ENCODE peak calls at places on chromosomes 12 and 14, in five cellular contexts. G, E, A, B and Q are unnamed samples.

GRCh38 chr12:108645686-108646596 is 12.2 kb upstream of the SELPLG start:
- DNase-seq in A (no peak), B (no peak), E (no peak), G (no peak), Q (no peak)

GRCh38 chr12:42396473-42397259 is 70.7 kb downstream of the PPHLN1 start:
- DNase-seq in E (no peak), G (no peak), A (no peak), B (no peak), Q (no peak)

GRCh38 chr14:49982522-49982951 is 89.7 kb downstream of the ARF6 start:
- DNase-seq in A (no peak), E (no peak), B (no peak), G (no peak), Q (peak; percentile 52)

GRCh38 chr14:22289570-22289969 is 299.5 kb downstream of the DAD1 start:
- DNase-seq in E (no peak), B (no peak), A (no peak), G (no peak), Q (no peak)

GRCh38 chr12:130081420-130081819 is 80.8 kb upstream of the FZD10 start:
- DNase-seq in E (no peak), G (no peak), A (no peak), B (no peak), Q (no peak)

GRCh38 chr12:180445-180844 is 33.5 kb downstream of the SLC6A12 start:
- DNase-seq in E (no peak), G (no peak), A (peak; percentile 61), B (no peak), Q (peak; percentile 63)

GRCh38 chr12:98058838-98059237 is 456.6 kb upstream of the TMPO start:
- DNase-seq in E (no peak), G (no peak), B (no peak), A (no peak), Q (no peak)

GRCh38 chr14:106657460-106657859 is 1131.1 kb downstream of the TMEM121 start:
- DNase-seq in B (no peak), A (no peak), G (no peak), E (no peak), Q (no peak)

GRCh38 chr12:58939399-58940100 is 19.2 kb upstream of the LRIG3 start:
- DNase-seq in E (no peak), B (no peak), G (no peak), A (no peak), Q (no peak)

GRCh38 chr12:54259194-54260011 is 20.5 kb downstream of the CBX5 start:
- DNase-seq in G (peak; percentile 75), A (peak; percentile 80), B (peak; percentile 60), E (peak; percentile 76), Q (peak; percentile 82)

GRCh38 chr14:68951051-68951797 is 27.9 kb downstream of the ACTN1 start:
- DNase-seq in E (peak; percentile 93), G (peak; percentile 40), B (peak; percentile 74), A (peak; percentile 94), Q (peak; percentile 93)

GRCh38 chr14:106460916-106461315 is 934.5 kb downstream of the TMEM121 start:
- DNase-seq in A (no peak), B (no peak), G (no peak), E (no peak), Q (no peak)

GRCh38 chr12:75585309-75585708 is 73.9 kb upstream of the KRR1 start:
- DNase-seq in G (no peak), B (no peak), A (no peak), E (no peak), Q (no peak)

GRCh38 chr12:132094269-132094891 is 49.7 kb downstream of the DDX51 start:
- DNase-seq in B (no peak), G (no peak), A (no peak), E (no peak), Q (no peak)

GRCh38 chr12:124550123-124551089 is 17.0 kb downstream of the NCOR2 start:
- DNase-seq in B (no peak), A (no peak), G (no peak), E (peak; percentile 25), Q (no peak)

GRCh38 chr14:36256131-36256801 is 64.2 kb downstream of the MBIP start:
- DNase-seq in A (peak; percentile 65), B (no peak), G (no peak), E (no peak), Q (no peak)

GRCh38 chr12:22121224-22121623 is 75.2 kb downstream of the CMAS start:
- DNase-seq in B (no peak), E (no peak), A (no peak), G (peak; percentile 19), Q (no peak)

GRCh38 chr14:76904740-76905569 is 78.7 kb downstream of the LRRC74A start:
- DNase-seq in E (peak; percentile 59), B (peak; percentile 60), G (no peak), A (peak; percentile 62), Q (peak; percentile 60)

GRCh38 chr14:95236221-95236620 is 78.9 kb upstream of the DICER1 start:
- DNase-seq in A (no peak), E (no peak), B (no peak), G (no peak), Q (no peak)

GRCh38 chr12:80165741-80166140 is 66.4 kb downstream of the OTOGL start:
- DNase-seq in G (no peak), A (no peak), E (no peak), B (no peak), Q (no peak)

GRCh38 chr12:63942464-63943241 is 98.2 kb downstream of the SRGAP1 start:
- DNase-seq in B (no peak), E (no peak), G (no peak), A (no peak), Q (no peak)

GRCh38 chr12:45357547-45358417 is 141.9 kb downstream of the ANO6 start:
- DNase-seq in A (peak; percentile 36), E (peak; percentile 40), G (no peak), B (no peak), Q (peak; percentile 57)

GRCh38 chr12:113065126-113066007 is 8.8 kb downstream of the DTX1 start:
- DNase-seq in B (no peak), E (no peak), A (no peak), G (no peak), Q (no peak)

DNA sequence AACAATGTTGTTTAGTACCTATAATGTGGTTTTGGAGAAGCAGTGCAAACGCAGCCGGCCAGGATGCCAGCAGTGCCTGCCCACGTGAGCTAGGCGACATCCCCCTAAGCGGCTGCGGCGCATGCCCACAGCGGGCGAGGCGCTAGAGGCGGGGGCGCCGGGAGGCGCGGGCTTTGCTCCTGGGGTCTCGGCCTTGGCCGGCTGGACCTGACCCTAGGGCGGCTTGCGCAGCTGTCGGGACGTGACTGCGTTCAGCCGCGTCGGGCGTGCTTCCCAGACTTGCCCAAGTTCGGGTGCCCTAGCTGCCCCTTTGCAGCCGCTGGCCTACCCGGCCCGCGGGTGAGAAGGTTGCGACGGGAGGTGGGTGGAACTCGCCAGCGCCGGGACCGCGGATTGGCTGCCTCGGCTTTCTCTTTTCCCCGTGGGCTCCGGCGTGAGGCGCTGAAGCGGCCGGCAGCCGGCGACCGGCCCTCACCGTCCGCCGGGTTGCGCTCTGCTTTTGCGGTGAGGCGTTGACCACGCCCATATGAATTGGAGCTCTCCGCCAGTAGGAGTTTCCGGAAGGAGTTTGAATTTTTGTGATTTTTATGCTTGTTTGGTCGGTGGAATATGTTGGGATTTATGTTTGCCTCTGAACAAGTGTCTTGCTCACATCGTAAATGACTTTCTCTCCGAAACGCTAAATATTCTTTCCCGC is at the start of gene TMEM19:
- DNase-seq in A (peak; percentile 84), B (peak; percentile 92), G (peak; percentile 91), E (peak; percentile 87), Q (peak; percentile 92)
- TF ChIP-seq CTCF in A (no peak), B (peak; percentile 63), G (no peak), E (no peak), Q (peak; percentile 47)

DNA sequence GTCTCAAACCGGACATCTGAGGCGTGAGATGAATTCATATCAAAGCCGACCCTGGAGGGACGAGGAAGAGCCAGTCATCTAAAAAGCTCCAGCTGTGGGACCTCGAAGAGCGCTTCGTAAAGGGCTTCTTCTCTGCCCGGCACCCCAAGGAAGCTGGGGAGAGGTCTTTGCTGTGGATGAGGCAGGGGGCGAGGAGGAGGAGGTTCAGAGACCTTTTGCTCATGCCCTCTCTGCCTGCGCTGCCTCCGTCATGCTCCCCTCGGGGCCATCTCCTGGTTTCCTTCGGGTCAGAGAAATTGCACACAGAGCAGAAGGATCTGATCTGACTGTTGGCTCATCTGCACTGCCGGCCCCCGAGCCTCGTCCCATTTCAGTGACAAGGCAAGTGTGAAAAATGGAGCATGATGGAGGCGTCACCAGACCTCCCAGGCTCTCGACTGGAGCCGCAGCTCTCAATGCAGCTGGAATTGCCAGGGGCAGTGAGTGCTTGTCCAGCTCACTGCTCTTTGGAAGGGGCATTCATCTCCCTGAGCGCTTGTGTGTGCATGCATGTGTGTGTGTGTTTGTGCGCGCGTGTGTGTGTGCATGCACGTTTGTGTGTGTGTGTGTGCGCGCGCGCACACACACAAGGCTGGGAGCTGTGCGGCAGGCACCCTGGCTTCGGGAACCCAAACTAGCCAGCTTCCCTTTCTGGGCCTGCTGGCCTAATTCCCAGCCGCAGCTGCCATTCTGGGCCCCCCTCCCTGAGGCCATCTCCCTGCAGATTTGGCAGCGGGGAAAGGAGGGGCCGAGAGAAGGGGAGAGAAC is 9.2 kb downstream of the CABP1 start:
- DNase-seq in B (peak; percentile 51), E (no peak), A (no peak), G (no peak), Q (peak; percentile 74)
- H3K4me3 ChIP-seq in B (peak overlapping the region; percentile 35), E (peak overlapping the region; percentile 32), A (peak overlapping the region; percentile 42), G (no peak overlapping the region), Q (peak overlapping the region; percentile 46)

GRCh38 chr12:104222981-104223380 is 7.4 kb downstream of the TXNRD1 start:
- DNase-seq in A (no peak), E (no peak), B (no peak), G (no peak), Q (no peak)

GRCh38 chr12:104219361-104219892 is 3.8 kb downstream of the TXNRD1 start:
- DNase-seq in A (no peak), B (no peak), E (no peak), G (no peak), Q (no peak)

GRCh38 chr12:104219908-104220404 is 4.4 kb downstream of the TXNRD1 start:
- DNase-seq in A (peak; percentile 45), G (peak; percentile 24), B (no peak), E (no peak), Q (no peak)

GRCh38 chr12:104218935-104219334 is 3.4 kb downstream of the TXNRD1 start:
- DNase-seq in A (no peak), G (no peak), B (no peak), E (no peak), Q (no peak)

GRCh38 chr12:104220931-104221330 is 5.4 kb downstream of the TXNRD1 start:
- DNase-seq in A (no peak), E (no peak), G (no peak), B (no peak), Q (no peak)
- H3K27ac ChIP-seq in A (peak overlapping the region; percentile 81), E (peak overlapping the region; percentile 86), G (no peak overlapping the region), B (peak overlapping the region; percentile 28), Q (no peak overlapping the region)

GRCh38 chr14:52146504-52146903 is 77.6 kb upstream of the NID2 start:
- DNase-seq in E (no peak), G (no peak), A (no peak), B (no peak), Q (no peak)
- TF ChIP-seq CTCF in E (no peak), G (no peak), A (no peak), B (peak; percentile 19), Q (no peak)

GRCh38 chr14:73784988-73785313 is 66.7 kb upstream of the PTGR2 start:
- DNase-seq in E (no peak), A (no peak), G (no peak), B (no peak), Q (no peak)
- H3K4me3 ChIP-seq in E (peak overlapping the region; percentile 69), A (peak overlapping the region; percentile 66), G (no peak overlapping the region), B (no peak overlapping the region), Q (peak overlapping the region; percentile 64)

DNA sequence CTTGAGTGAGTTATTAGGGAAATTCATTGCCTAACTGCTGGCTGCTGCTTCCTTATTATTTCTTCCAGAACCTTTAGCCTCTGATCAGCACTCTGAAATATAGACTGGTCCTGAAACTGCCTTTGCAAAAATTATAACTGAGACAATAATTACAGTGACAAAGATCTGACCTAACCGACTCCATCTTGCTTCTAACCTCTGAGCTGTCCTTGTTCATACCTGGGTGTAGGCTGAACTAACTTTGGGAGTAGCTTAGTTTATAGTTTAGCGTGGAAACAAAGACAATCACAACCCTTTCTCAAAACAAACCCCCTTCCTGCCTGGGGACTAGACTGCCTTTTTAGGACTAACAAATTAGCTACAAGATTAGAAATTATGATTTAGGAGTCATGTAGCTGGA is 117.4 kb downstream of the DYRK2 start:
- DNase-seq in A (no peak), B (no peak), E (no peak), G (no peak), Q (no peak)
- H3K27ac ChIP-seq in A (no peak overlapping the region), B (no peak overlapping the region), E (no peak overlapping the region), G (no peak overlapping the region), Q (no peak overlapping the region)